ENCODE peak calls at places on chromosomes 1 and 21, in five cellular contexts. F, R, W, Z and Q are unnamed samples. For H3K4me1, the result is how much of the 10 kb centered on the place peaks cover.

GRCh38 chr1:18142969-18143368 is 35.4 kb downstream of the IGSF21 start:
- DNase-seq in R (no peak), F (no peak), Z (peak), W (no peak), Q (no peak)

GRCh38 chr1:223419561-223419960 is 26.3 kb downstream of the CCDC185 start:
- DNase-seq in Z (no peak), R (no peak), W (no peak), F (no peak), Q (no peak)

GRCh38 chr1:48082271-48082925 is 85.2 kb upstream of the TRABD2B start:
- DNase-seq in W (no peak), Z (peak), F (no peak), R (no peak), Q (no peak)

GRCh38 chr1:145891143-145891542 is 5.5 kb upstream of the ANKRD35 start:
- DNase-seq in F (no peak), Z (no peak), W (no peak), R (no peak), Q (no peak)

GRCh38 chr1:245585252-245585959 is 430.6 kb downstream of the KIF26B start:
- DNase-seq in R (no peak), Z (no peak), F (no peak), W (no peak), Q (no peak)

GRCh38 chr1:210597555-210598134 is 268.9 kb downstream of the HHAT start:
- DNase-seq in Z (no peak), R (no peak), F (no peak), W (no peak), Q (no peak)

GRCh38 chr1:1430114-1430982 is 5.1 kb upstream of the VWA1 start:
- DNase-seq in W (no peak), R (no peak), F (peak), Z (peak), Q (no peak)

GRCh38 chr1:163834778-163835177 is 513.0 kb downstream of the NUF2 start:
- DNase-seq in Z (no peak), R (no peak), W (no peak), F (no peak), Q (no peak)

GRCh38 chr1:230212405-230212936 is 145.4 kb downstream of the GALNT2 start:
- DNase-seq in R (no peak), Z (no peak), F (no peak), W (no peak), Q (no peak)

GRCh38 chr1:23354260-23354659 is 10.2 kb upstream of the HNRNPR start:
- DNase-seq in Z (no peak), W (no peak), R (no peak), F (no peak), Q (no peak)

GRCh38 chr21:43929217-43929971 is 64.4 kb downstream of the AGPAT3 start:
- DNase-seq in F (no peak), R (no peak), Z (peak), W (no peak), Q (no peak)

GRCh38 chr1:59776960-59777852 is 37.5 kb upstream of the HOOK1 start:
- DNase-seq in W (no peak), F (no peak), R (no peak), Z (no peak), Q (no peak)

GRCh38 chr21:15967661-15968060 is 237.9 kb downstream of the USP25 start:
- DNase-seq in F (no peak), Z (no peak), W (no peak), R (no peak), Q (no peak)

GRCh38 chr1:37325010-37325409 is 149.4 kb upstream of the ZC3H12A start:
- DNase-seq in W (no peak), Z (no peak), R (no peak), F (no peak), Q (no peak)

GRCh38 chr1:222787746-222788145 is 27.1 kb upstream of the DISP1 start:
- DNase-seq in R (no peak), Z (no peak), W (no peak), F (no peak), Q (no peak)

GRCh38 chr1:235910357-235911299 is 43.9 kb upstream of the LYST start:
- DNase-seq in R (no peak), F (no peak), W (no peak), Z (peak), Q (no peak)

GRCh38 chr1:214178102-214178501 is 102.9 kb upstream of the SMYD2 start:
- DNase-seq in F (no peak), W (no peak), Z (no peak), R (no peak), Q (no peak)

GRCh38 chr1:84847253-84848247 is 45.5 kb downstream of the LPAR3 start:
- DNase-seq in Z (peak), W (no peak), F (peak), R (peak), Q (peak)

GRCh38 chr1:37035828-37036666 is 1.7 kb upstream of the GRIK3 start:
- DNase-seq in R (no peak), Z (no peak), F (no peak), W (no peak), Q (no peak)

GRCh38 chr1:52601976-52602327 is 219 bp upstream of the GPX7 start:
- DNase-seq in Z (no peak), R (no peak), F (no peak), W (no peak), Q (no peak)

GRCh38 chr21:42309753-42310213 is 5.4 kb downstream of the TFF3 start:
- DNase-seq in R (no peak), F (no peak), Z (peak), W (peak), Q (peak)

GRCh38 chr1:24952413-24952841 is 22.4 kb upstream of the RUNX3 start:
- DNase-seq in W (no peak), F (no peak), Z (no peak), R (no peak), Q (no peak)

GRCh38 chr1:110508531-110508930 is 10.4 kb downstream of the KCNA10 start:
- DNase-seq in F (no peak), Z (no peak), R (no peak), W (no peak), Q (no peak)

GRCh38 chr21:39628380-39628779 is 15.6 kb downstream of the B3GALT5 start:
- DNase-seq in R (no peak), W (no peak), Z (no peak), F (no peak), Q (no peak)

GRCh38 chr1:179340915-179341314 is 24.9 kb upstream of the AXDND1 start:
- DNase-seq in F (no peak), Z (no peak), W (no peak), R (no peak), Q (no peak)

GRCh38 chr1:41318135-41318534 is 43.1 kb upstream of the FOXO6 start:
- DNase-seq in R (no peak), F (no peak), W (no peak), Z (no peak), Q (no peak)

GRCh38 chr1:222694927-222695326 is 17.4 kb downstream of the AIDA start:
- DNase-seq in Z (no peak), W (no peak), R (no peak), F (no peak), Q (no peak)

GRCh38 chr1:75725256-75725655 is 747 bp downstream of the ACADM start:
- DNase-seq in R (no peak), W (no peak), F (no peak), Z (no peak), Q (no peak)

GRCh38 chr1:67716800-67717199 is 31.8 kb downstream of the GADD45A start:
- DNase-seq in Z (peak), F (no peak), W (no peak), R (no peak), Q (no peak)

GRCh38 chr1:235758931-235759330 is 107.8 kb downstream of the LYST start:
- DNase-seq in Z (no peak), W (no peak), F (no peak), R (no peak), Q (no peak)

GRCh38 chr1:227793948-227794812 is 21.3 kb upstream of the PRSS38 start:
- DNase-seq in F (peak), W (no peak), R (peak), Z (peak), Q (no peak)

GRCh38 chr1:196651637-196652215 is at the start of gene CFH:
- DNase-seq in W (no peak), R (no peak), Z (no peak), F (no peak), Q (no peak)

GRCh38 chr1:208034135-208034534 is 123.2 kb upstream of the CD34 start:
- DNase-seq in F (no peak), Z (no peak), W (no peak), R (no peak), Q (no peak)
- H3K27ac ChIP-seq in F (no peak), Z (no peak), W (no peak), R (no peak), Q (no peak)

DNA sequence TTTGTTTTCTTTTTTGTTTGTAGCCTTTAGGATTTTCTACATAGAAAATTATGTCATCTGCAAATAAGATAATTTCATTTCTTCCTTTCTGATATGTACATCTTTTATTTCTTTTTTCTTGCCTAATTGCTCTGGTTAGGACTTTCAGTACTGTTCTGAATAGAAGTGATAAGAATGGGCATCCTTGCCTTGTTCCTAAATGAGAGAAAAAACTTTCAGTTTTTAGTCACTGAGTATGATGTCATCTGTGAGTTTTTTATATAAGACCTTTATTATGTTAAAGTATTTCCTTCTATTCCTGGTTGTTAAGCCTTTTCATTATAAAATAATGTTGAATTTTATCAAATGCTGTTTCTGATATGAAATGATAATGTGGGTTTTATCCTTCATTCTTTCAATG is 76.0 kb upstream of the SLC35F3 start:
- DNase-seq in W (no peak), Z (no peak), R (no peak), F (no peak), Q (no peak)
- H3K4me1 ChIP-seq in W (under half), Z (under half), R (under half), F (under half), Q (under half)

GRCh38 chr1:29633784-29634183 is 397.5 kb downstream of the PTPRU start:
- DNase-seq in R (no peak), W (no peak), F (no peak), Z (no peak), Q (no peak)
- H3K27ac ChIP-seq in R (no peak), W (no peak), F (no peak), Z (no peak), Q (no peak)

DNA sequence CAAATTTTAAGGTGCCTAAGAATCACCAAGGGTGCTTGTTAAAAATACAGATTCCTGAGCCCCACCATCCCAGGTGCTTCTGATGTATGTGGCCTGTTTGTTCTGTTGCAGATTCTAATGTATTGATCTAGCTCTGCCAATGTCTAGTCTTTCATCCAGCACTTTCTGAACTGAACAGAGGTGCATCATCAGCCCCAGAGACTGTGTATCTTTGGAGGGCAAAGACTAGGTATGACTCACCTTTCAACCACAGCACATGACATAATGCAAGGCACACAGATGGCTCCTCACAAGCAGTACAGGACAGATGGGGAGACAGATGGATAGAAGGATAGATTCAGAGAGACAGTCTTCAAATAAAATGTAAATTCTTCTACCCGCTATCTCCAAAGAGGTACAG is 32.3 kb downstream of the CD58 start:
- DNase-seq in W (no peak), Z (no peak), F (no peak), R (no peak), Q (no peak)
- H3K4me1 ChIP-seq in W (under half), Z (under half), F (under half), R (under half), Q (under half)

GRCh38 chr1:4654764-4655673 is 610 bp downstream of the AJAP1 start:
- DNase-seq in F (no peak), Z (no peak), R (no peak), W (no peak), Q (no peak)
- H3K27ac ChIP-seq in F (no peak), Z (no peak), R (no peak), W (no peak), Q (no peak)

GRCh38 chr1:19205845-19206244 is 4.2 kb downstream of the UBR4 start:
- DNase-seq in F (no peak), W (no peak), Z (no peak), R (no peak), Q (no peak)
- H3K4me1 ChIP-seq in F (half or more), W (under half), Z (under half), R (half or more), Q (under half)

DNA sequence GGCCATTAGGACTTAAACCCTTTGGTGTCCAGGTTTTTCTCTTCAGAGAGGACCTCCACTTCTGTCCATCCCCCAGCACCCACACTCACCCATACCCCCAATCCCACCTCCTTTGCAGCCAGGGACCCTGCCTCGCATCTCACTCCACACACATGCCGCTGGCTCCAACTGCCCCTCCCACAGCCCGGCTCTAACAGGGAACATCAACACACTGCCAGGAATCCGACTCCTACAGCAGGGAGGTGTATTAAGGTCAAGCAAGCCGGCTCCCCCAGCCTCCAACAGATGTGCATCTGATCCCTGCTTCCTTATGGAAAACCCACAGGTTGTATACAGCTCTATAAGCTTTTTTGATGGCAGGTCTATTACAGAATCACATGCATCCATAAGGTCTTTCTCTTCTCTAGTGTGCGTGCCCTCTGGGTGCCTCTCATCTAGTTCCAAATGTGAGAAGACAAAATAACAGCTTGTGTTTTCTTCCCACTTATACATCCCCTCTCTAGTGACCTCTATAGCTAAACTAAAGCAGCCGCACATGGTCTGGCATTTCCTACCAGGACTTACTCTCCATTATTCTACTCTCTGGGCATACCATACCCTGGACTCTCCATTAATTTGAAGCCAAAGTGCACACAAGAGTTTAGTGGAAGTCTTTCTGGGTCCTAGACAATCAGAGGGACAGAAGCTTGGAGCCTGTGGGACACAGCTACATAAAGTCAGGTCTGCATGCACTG is 16.3 kb downstream of the PIK3C2B start:
- DNase-seq in F (no peak), Z (no peak), R (no peak), W (no peak), Q (no peak)
- H3K27ac ChIP-seq in F (peak), Z (peak), R (peak), W (no peak), Q (no peak)